ENCODE peak calls at places on chromosome 2, in six cellular contexts. A is GM12878, S is H1, F is HepG2, R is K562, Z is HCT116. W is an unnamed sample.
A peak's percentile ranks its signal among the peaks of the same experiment; 100 is the strongest.

GRCh38 chr2:101012706-101013181 is 10.7 kb downstream of the RPL31 start:
- DNase-seq in A (no peak), S (peak; percentile 60), F (peak; percentile 50), R (peak; percentile 24), Z (no peak), W (no peak)

GRCh38 chr2:208477741-208478140 is 71.1 kb downstream of the PTH2R start:
- DNase-seq in A (no peak), S (no peak), F (no peak), R (no peak), Z (no peak), W (no peak)

GRCh38 chr2:203728321-203728720 is 21.9 kb downstream of the CD28 start:
- DNase-seq in A (no peak), S (no peak), F (no peak), R (no peak), Z (no peak), W (no peak)

GRCh38 chr2:190468814-190469569 is 60.8 kb downstream of the MFSD6 start:
- DNase-seq in A (no peak), S (no peak), F (peak; percentile 40), R (peak; percentile 58), Z (peak; percentile 35), W (no peak)

GRCh38 chr2:112433932-112434730 is 686 bp upstream of the RGPD8 start:
- DNase-seq in A (no peak), S (peak; percentile 49), F (no peak), R (no peak), Z (no peak), W (no peak)

GRCh38 chr2:11891591-11891990 is 145.2 kb downstream of the LPIN1 start:
- DNase-seq in A (no peak), S (no peak), F (no peak), R (no peak), Z (no peak), W (no peak)

GRCh38 chr2:11899264-11899818 is 152.9 kb downstream of the LPIN1 start:
- DNase-seq in A (no peak), S (no peak), F (no peak), R (no peak), Z (no peak), W (no peak)

GRCh38 chr2:26770986-26771586 is 7.0 kb downstream of the SLC35F6 start:
- DNase-seq in A (no peak), S (no peak), F (peak; percentile 62), R (peak; percentile 72), Z (no peak), W (no peak)

GRCh38 chr2:218465987-218466633 is 47.2 kb downstream of the VIL1 start:
- DNase-seq in A (no peak), S (no peak), F (peak; percentile 34), R (no peak), Z (no peak), W (no peak)

GRCh38 chr2:221070106-221070505 is 502.0 kb downstream of the EPHA4 start:
- DNase-seq in A (no peak), S (no peak), F (no peak), R (no peak), Z (no peak), W (no peak)

GRCh38 chr2:95325026-95325425 is 27.9 kb downstream of the KCNIP3 start:
- DNase-seq in A (no peak), S (no peak), F (no peak), R (no peak), Z (no peak), W (no peak)

GRCh38 chr2:126900646-126901319 is 2.1 kb downstream of the TEX51 start:
- DNase-seq in A (no peak), S (no peak), F (no peak), R (no peak), Z (no peak), W (no peak)

GRCh38 chr2:213119061-213119809 is 32.2 kb downstream of the IKZF2 start:
- DNase-seq in A (peak; percentile 59), S (no peak), F (no peak), R (no peak), Z (no peak), W (no peak)

GRCh38 chr2:217794133-217794986 is 208.4 kb downstream of the TNS1 start:
- DNase-seq in A (no peak), S (peak; percentile 32), F (peak; percentile 62), R (peak; percentile 42), Z (no peak), W (no peak)

GRCh38 chr2:241721852-241722251 is 12.6 kb upstream of the D2HGDH start:
- DNase-seq in A (no peak), S (no peak), F (no peak), R (no peak), Z (no peak), W (no peak)

GRCh38 chr2:15942711-15943345 is 2.5 kb downstream of the MYCN start:
- DNase-seq in A (no peak), S (no peak), F (no peak), R (no peak), Z (no peak), W (no peak)

GRCh38 chr2:15943378-15943851 is 3.1 kb downstream of the MYCN start:
- DNase-seq in A (no peak), S (peak; percentile 71), F (no peak), R (peak; percentile 65), Z (no peak), W (no peak)

GRCh38 chr2:15941970-15942710 is 1.8 kb downstream of the MYCN start:
- DNase-seq in A (no peak), S (peak; percentile 72), F (no peak), R (no peak), Z (no peak), W (no peak)

GRCh38 chr2:15944325-15945017 is 4.1 kb downstream of the MYCN start:
- DNase-seq in A (no peak), S (no peak), F (no peak), R (no peak), Z (no peak), W (no peak)

DNA sequence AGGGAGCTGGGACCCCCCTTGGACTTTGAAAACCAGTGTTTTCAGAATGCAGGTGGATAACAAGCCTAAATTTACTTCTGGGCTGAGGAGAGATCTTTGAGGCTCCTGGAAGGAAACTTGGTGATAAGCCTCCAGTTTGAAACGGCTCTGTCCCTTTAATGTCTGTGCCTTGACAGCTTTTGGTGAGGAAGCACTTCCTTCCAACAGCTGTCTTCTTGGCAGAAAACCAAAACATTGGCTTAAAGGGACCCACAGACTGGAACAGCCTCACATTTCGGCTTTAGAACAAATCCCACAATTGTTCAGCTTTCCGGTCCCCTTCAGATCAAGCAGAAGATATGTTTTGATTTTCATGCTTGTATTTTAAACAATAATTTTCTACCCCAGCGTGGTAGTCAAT is 3.6 kb downstream of the MYCN start:
- DNase-seq in A (no peak), S (no peak), F (no peak), R (no peak), Z (no peak), W (no peak)
- TF ChIP-seq ZNF274 in A (no peak), S (no peak), F (no peak), R (no peak), Z (no peak), W (no peak)

GRCh38 chr2:119472749-119473148 is 41.1 kb downstream of the TMEM37 start:
- DNase-seq in A (no peak), S (no peak), F (no peak), R (no peak), Z (no peak), W (no peak)
- TF ChIP-seq ZNF274 in A (no peak), S (no peak), F (no peak), R (no peak), Z (no peak), W (no peak)

GRCh38 chr2:54891901-54892300 is 158.3 kb downstream of the RTN4 start:
- DNase-seq in A (no peak), S (no peak), F (no peak), R (no peak), Z (no peak), W (no peak)
- TF ChIP-seq ZNF274 in A (no peak), S (no peak), F (no peak), R (no peak), Z (no peak), W (no peak)

DNA sequence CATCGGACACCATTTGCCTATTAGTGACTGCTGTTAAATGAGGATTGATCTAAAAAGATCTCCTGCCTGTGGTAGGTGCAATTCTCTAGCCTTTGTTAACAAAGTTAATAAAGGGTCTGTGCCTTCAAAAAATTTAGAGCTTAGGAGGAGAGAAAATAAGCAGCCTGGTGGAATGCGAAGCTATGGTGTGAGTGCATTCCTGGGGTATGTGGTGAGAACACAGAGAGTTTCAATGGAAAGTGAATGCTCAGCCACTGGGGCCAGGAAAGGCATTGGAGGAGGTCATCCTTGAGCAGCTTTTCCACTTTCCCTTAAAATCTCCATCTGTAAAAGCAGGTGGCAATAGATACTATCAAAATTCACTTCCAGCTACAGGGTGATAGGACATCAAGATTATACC is 331.2 kb upstream of the LRATD1 start:
- DNase-seq in A (no peak), S (no peak), F (no peak), R (no peak), Z (no peak), W (peak; percentile 27)
- TF ChIP-seq ZNF274 in A (no peak), S (no peak), F (no peak), R (no peak), Z (no peak), W (no peak)

DNA sequence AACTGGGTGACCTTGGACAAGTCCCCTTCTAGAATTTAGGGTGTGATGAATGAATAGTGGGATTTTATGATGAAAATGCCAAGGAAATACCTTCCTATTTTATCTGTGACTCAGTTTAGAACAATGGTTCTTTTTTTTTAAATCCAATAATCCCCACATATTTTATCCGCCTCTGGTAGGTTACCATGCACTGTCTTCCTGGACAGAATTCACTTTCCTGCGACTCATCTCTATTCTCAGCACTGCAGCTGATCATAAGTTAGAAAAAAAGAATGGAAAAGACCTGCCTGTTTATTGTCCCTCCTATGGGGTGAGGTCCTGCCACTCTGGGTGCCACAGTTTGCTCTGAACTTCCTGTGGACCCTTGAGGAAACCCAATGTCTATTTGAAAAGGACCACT is 73.1 kb downstream of the IRS1 start:
- DNase-seq in A (no peak), S (no peak), F (no peak), R (no peak), Z (no peak), W (no peak)
- TF ChIP-seq ZNF274 in A (no peak), S (no peak), F (no peak), R (no peak), Z (no peak), W (no peak)

GRCh38 chr2:236610991-236611821 is 41.6 kb downstream of the ACKR3 start:
- DNase-seq in A (no peak), S (no peak), F (no peak), R (no peak), Z (no peak), W (no peak)

GRCh38 chr2:236607471-236608307 is 38.1 kb downstream of the ACKR3 start:
- DNase-seq in A (no peak), S (no peak), F (no peak), R (peak; percentile 18), Z (no peak), W (no peak)

GRCh38 chr2:236606023-236606422 is 36.4 kb downstream of the ACKR3 start:
- DNase-seq in A (no peak), S (no peak), F (no peak), R (no peak), Z (no peak), W (no peak)

GRCh38 chr2:236608710-236609109 is 39.1 kb downstream of the ACKR3 start:
- DNase-seq in A (no peak), S (no peak), F (no peak), R (no peak), Z (no peak), W (no peak)

GRCh38 chr2:236608308-236608564 is 38.6 kb downstream of the ACKR3 start:
- DNase-seq in A (no peak), S (no peak), F (no peak), R (no peak), Z (no peak), W (no peak)
- TF ChIP-seq ZNF274 in A (no peak), S (no peak), F (no peak), R (no peak), Z (no peak), W (no peak)

W was measured in NT2/D1.